ENCODE peak calls at places on chromosomes 3 and 15, in five cellular contexts. R, V, U, K and H are unnamed samples.

GRCh38 chr15:99677540-99678134 is 55.6 kb downstream of the LYSMD4 start:
- DNase-seq in K (no peak), V (no peak), R (peak), U (no peak), H (no peak)

GRCh38 chr3:26346497-26346896 is 276.1 kb upstream of the LRRC3B start:
- DNase-seq in K (no peak), R (no peak), U (no peak), V (no peak), H (no peak)

GRCh38 chr3:159244927-159245326 is 443.1 kb downstream of the MFSD1 start:
- DNase-seq in U (no peak), R (no peak), K (no peak), V (no peak), H (no peak)

GRCh38 chr15:45268135-45268534 is 16.1 kb downstream of the SLC28A2 start:
- DNase-seq in R (no peak), V (no peak), K (no peak), U (peak), H (peak)

GRCh38 chr15:43285609-43286037 is 18.9 kb upstream of the TGM5 start:
- DNase-seq in U (peak), R (peak), K (no peak), V (no peak), H (no peak)

GRCh38 chr3:150177673-150178378 is 207.1 kb upstream of the PFN2 start:
- DNase-seq in K (no peak), U (peak), V (no peak), R (no peak), H (no peak)

GRCh38 chr3:110752307-110752706 is 319.3 kb upstream of the NECTIN3 start:
- DNase-seq in V (no peak), R (no peak), U (no peak), K (no peak), H (no peak)

GRCh38 chr15:80199366-80199765 is 46.6 kb downstream of the FAH start:
- DNase-seq in V (no peak), U (no peak), R (no peak), K (no peak), H (no peak)

GRCh38 chr3:197748597-197749314 is 927 bp upstream of the FYTTD1 start:
- DNase-seq in V (no peak), R (no peak), U (no peak), K (no peak), H (no peak)

GRCh38 chr3:184283681-184284080 is 7.9 kb downstream of the ECE2 start:
- DNase-seq in U (no peak), V (no peak), R (no peak), K (no peak), H (no peak)

GRCh38 chr15:72155021-72155621 is 36.9 kb downstream of the SENP8 start:
- DNase-seq in V (peak), U (peak), R (no peak), K (no peak), H (peak)

GRCh38 chr3:50658416-50658815 is 16.3 kb upstream of the DOCK3 start:
- DNase-seq in K (no peak), U (peak), V (no peak), R (no peak), H (no peak)

GRCh38 chr3:188279696-188280398 is 125.9 kb downstream of the LPP start:
- DNase-seq in U (no peak), R (no peak), V (no peak), K (no peak), H (no peak)

GRCh38 chr3:2921903-2922302 is 188.3 kb downstream of the IL5RA start:
- DNase-seq in U (no peak), K (no peak), V (no peak), R (peak), H (no peak)

GRCh38 chr3:79297242-79297641 is 470.6 kb downstream of the ROBO1 start:
- DNase-seq in R (no peak), U (peak), V (no peak), K (no peak), H (no peak)

GRCh38 chr15:52682776-52683175 is 3.6 kb upstream of the ATOSA start:
- DNase-seq in K (no peak), R (peak), V (no peak), U (no peak), H (no peak)

GRCh38 chr3:37599779-37600178 is 261.9 kb upstream of the CTDSPL start:
- DNase-seq in U (no peak), R (no peak), K (no peak), V (no peak), H (no peak)

GRCh38 chr15:101167366-101167790 is 84.5 kb downstream of the CHSY1 start:
- DNase-seq in U (no peak), R (no peak), V (no peak), K (peak), H (no peak)
- H3K4me3 ChIP-seq in U (no peak), R (no peak), V (no peak), K (peak), H (no peak)

GRCh38 chr15:46589088-46589487 is 954.3 kb downstream of the SQOR start:
- DNase-seq in V (no peak), R (no peak), U (no peak), K (no peak), H (no peak)
- H3K4me3 ChIP-seq in V (no peak), R (no peak), U (no peak), K (no peak), H (no peak)

GRCh38 chr15:28931828-28932227 is 46.1 kb downstream of the APBA2 start:
- DNase-seq in K (peak), V (peak), R (no peak), U (no peak), H (no peak)

GRCh38 chr15:28935316-28935715 is 49.5 kb downstream of the APBA2 start:
- DNase-seq in K (peak), R (no peak), U (no peak), V (peak), H (no peak)

GRCh38 chr15:28934645-28935044 is 48.9 kb downstream of the APBA2 start:
- DNase-seq in K (peak), R (no peak), V (peak), U (no peak), H (no peak)

GRCh38 chr15:28932361-28932760 is 46.6 kb downstream of the APBA2 start:
- DNase-seq in R (no peak), U (no peak), K (peak), V (no peak), H (no peak)

DNA sequence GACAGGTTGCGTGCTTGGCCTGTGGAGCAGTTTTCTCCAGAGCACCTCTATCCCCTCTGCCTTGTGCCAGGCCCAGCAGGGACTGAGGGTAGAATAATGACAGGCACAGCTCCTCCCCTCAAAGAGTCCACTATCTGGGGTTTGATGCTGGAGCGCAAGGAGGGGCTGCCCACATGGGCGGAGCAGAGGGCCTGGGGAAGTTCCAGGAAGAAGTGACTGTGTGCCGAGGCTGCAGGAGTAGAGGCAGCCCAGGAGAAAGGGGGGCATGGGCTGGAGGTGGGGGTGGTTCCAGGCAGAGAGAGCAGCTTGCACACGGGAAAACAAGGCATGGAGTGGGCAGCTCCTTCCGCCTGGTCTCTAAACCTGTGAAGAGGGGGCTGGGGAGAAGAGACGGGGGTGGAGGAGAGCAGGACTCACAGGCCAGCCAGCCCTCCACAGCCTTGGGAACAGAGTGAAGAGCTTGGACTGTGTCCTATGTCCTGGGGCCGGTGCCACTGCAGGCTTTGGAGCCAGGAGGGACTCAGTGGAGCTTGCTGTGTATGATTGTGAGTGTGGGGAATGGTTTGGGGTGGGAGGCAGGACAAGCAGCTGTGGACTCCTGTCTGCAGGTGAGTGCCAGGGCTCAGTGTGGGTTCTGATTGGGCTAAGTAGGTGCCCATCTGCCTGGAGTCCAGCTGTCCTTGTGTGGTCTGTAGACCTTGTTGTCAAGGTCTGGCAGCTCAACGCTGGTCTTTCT is 48.1 kb downstream of the APBA2 start:
- DNase-seq in R (no peak), K (peak), V (peak), U (no peak), H (no peak)
- H3K4me3 ChIP-seq in R (no peak), K (no peak), V (no peak), U (no peak), H (no peak)

GRCh38 chr3:98892263-98892662 is 9.2 kb downstream of the DCBLD2 start:
- DNase-seq in U (no peak), V (no peak), R (no peak), K (no peak), H (no peak)
- H3K4me3 ChIP-seq in U (no peak), V (no peak), R (no peak), K (no peak), H (no peak)

GRCh38 chr15:58775402-58775801 is 4.3 kb downstream of the MINDY2 start:
- DNase-seq in R (no peak), U (no peak), K (no peak), V (no peak), H (no peak)
- H3K4me3 ChIP-seq in R (no peak), U (no peak), K (no peak), V (no peak), H (no peak)

DNA sequence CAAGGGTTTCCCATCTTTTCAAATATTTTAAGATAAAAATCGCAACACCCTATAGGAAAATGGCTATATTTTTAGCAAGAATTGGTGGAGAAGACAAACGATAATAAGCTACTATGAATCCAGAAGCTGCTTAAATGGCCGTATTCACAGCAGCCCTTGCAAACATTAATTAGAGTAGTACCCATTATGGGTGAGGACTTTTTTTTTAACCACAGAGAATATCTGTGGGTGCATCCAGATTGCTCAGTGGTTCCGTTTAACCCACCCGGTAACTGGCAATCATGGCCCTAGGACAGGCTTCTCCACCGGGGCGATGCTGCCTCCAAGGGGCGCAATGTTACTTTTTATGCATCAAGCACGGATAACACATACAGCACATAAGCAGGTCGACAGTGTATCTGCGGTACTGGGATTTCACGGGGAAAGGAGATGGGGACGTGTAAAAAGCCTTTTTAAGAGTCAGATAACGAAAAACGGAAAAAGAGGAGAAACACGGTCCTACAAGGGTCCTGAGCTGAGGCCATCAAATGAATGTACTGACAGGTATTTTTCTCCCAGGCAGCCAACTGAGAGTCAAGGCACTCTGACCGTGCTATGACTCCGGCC is 968 bp upstream of the TMEM266 start:
- DNase-seq in K (no peak), V (no peak), R (peak), U (peak), H (no peak)
- H3K4me3 ChIP-seq in K (peak), V (peak), R (peak), U (peak), H (peak)

DNA sequence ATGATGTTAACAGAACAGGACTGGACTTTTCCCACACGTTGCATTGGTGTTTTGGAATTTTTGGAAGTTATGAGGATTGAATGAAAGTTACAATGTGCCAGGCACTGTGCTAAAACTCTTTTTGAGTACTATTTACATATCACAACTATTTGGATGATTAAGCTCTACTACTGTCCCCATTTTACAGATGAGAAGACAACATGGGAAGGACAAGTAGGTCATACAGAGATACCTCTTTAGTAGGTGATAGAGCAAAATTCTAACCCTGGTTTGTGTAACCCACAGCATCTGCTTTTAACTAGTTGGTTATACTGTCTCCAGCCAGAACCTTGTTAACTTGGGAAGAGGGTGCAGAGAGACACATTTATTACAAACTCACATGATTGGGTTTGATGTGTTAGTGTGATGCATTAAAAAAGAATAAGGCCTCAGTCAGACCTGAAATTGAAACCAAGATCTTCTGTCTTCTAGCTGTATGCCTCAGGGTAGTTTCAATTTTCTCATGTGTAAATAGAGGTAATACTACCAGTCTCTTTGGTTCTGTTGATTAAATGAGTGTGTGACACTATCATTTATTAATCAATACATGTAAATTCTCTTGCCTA is 1.4 kb downstream of the NDUFB4 start:
- DNase-seq in K (no peak), R (peak), V (no peak), U (no peak), H (no peak)
- H3K4me3 ChIP-seq in K (peak), R (peak), V (peak), U (peak), H (peak)

GRCh38 chr3:187061748-187062147 is 77.5 kb downstream of the RPL39L start:
- DNase-seq in K (no peak), V (no peak), R (no peak), U (no peak), H (no peak)
- H3K4me3 ChIP-seq in K (no peak), V (no peak), R (no peak), U (no peak), H (no peak)

GRCh38 chr3:156161172-156161571 is 40.8 kb downstream of the KCNAB1 start:
- DNase-seq in U (no peak), R (no peak), V (no peak), K (no peak), H (no peak)

GRCh38 chr3:156158656-156159295 is 38.4 kb downstream of the KCNAB1 start:
- DNase-seq in U (no peak), R (no peak), K (no peak), V (no peak), H (no peak)

DNA sequence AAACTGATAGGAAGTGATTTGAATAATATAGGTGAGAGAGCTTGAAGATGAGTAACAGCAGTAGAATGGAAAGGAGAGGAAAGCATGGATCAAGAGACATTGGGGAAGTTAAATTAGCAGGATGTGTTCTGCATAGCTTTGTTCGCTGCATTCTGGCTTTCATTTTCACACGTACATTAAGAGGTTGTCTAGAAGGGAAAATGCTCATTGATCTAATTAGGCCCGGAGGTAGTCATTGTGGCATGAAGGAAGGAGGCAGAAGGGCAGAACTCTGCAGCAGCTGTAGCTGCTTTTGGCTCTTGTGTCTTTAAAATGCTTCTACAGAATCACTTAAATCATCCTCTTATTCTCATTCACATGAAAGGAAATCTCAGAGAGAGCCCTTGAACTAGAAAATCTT is 40.3 kb downstream of the KCNAB1 start:
- DNase-seq in U (no peak), V (no peak), R (peak), K (no peak), H (no peak)
- H3K4me3 ChIP-seq in U (no peak), V (no peak), R (peak), K (no peak), H (no peak)

DNA sequence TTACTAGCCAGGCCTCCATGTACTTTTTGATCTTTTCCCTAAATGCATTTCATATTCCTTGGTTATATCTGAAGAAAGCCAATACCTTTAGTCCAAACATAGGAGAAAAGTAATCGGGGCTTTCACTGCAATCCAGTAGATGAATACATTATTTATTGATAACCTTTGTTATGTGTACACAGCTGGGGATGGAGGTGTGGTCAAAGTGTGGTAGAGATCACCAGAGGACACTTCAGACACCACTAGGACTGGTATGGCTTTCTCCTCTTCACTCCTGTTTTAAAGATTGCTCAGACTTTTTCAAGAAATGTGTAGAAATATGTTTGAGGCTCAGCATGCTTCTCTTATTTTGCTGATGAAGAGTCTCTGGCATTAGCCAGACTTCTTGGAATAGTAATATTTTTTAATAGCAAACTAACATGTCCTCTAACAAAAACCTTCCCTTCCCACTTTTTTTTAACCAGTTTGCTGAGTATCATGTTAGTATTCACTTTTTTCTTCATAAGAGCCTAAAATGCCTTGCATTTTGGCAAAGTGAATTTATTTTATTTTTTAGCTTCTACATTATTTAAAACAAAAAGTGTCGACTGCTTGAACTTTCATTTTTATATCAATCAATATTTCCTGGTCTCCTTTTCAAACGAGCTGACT is 65.6 kb upstream of the MBNL1 start:
- DNase-seq in R (peak), V (no peak), K (no peak), U (no peak), H (no peak)
- H3K4me3 ChIP-seq in R (peak), V (no peak), K (no peak), U (no peak), H (peak)